ENCODE peak calls at places on chromosomes 13 and 19, in eight cellular contexts. One of them, this sample, is unnamed.
A peak's percentile ranks its signal among the peaks of the same experiment; 100 is the strongest.

GRCh38 chr19:13834308-13834790 is 39.1 kb downstream of the ZSWIM4 start:
- DNase-seq in skeletal muscle cell: no peak
- DNase-seq in lower leg skin: no peak
- DNase-seq in HTR-8/SVneo: no peak
- DNase-seq in NCI-H1436: no peak
- DNase-seq in GM04504: no peak
- DNase-seq in pulmonary artery endothelial cell: no peak
- DNase-seq in activated CD4-positive, CD25-positive, alpha-beta regulatory T cell: no peak
- DNase-seq in this sample: no peak

GRCh38 chr13:70964124-70964523 is 855.9 kb upstream of the KLHL1 start:
- DNase-seq in skeletal muscle cell: no peak
- DNase-seq in lower leg skin: no peak
- DNase-seq in HTR-8/SVneo: no peak
- DNase-seq in NCI-H1436: no peak
- DNase-seq in GM04504: no peak
- DNase-seq in pulmonary artery endothelial cell: no peak
- DNase-seq in activated CD4-positive, CD25-positive, alpha-beta regulatory T cell: no peak
- DNase-seq in this sample: no peak

GRCh38 chr19:50815443-50815842 is 8.1 kb downstream of the KLK1 start:
- DNase-seq in skeletal muscle cell: no peak
- DNase-seq in lower leg skin: no peak
- DNase-seq in HTR-8/SVneo: no peak
- DNase-seq in NCI-H1436: no peak
- DNase-seq in GM04504: no peak
- DNase-seq in pulmonary artery endothelial cell: no peak
- DNase-seq in activated CD4-positive, CD25-positive, alpha-beta regulatory T cell: no peak
- DNase-seq in this sample: no peak

GRCh38 chr13:111539791-111540446 is 219.5 kb downstream of the TEX29 start:
- DNase-seq in skeletal muscle cell: no peak
- DNase-seq in lower leg skin: no peak
- DNase-seq in HTR-8/SVneo: no peak
- DNase-seq in NCI-H1436: no peak
- DNase-seq in GM04504: no peak
- DNase-seq in pulmonary artery endothelial cell: no peak
- DNase-seq in activated CD4-positive, CD25-positive, alpha-beta regulatory T cell: no peak
- DNase-seq in this sample: no peak

GRCh38 chr19:55080121-55080914 is 4.6 kb downstream of the EPS8L1 start:
- DNase-seq in skeletal muscle cell: no peak
- DNase-seq in lower leg skin: no peak
- DNase-seq in HTR-8/SVneo: peak; percentile 56
- DNase-seq in NCI-H1436: peak; percentile 95
- DNase-seq in GM04504: no peak
- DNase-seq in pulmonary artery endothelial cell: no peak
- DNase-seq in activated CD4-positive, CD25-positive, alpha-beta regulatory T cell: peak; percentile 39
- DNase-seq in this sample: peak; percentile 86

GRCh38 chr19:16420781-16421386 is 50.9 kb downstream of the EPS15L1 start:
- DNase-seq in skeletal muscle cell: no peak
- DNase-seq in lower leg skin: no peak
- DNase-seq in HTR-8/SVneo: no peak
- DNase-seq in NCI-H1436: no peak
- DNase-seq in GM04504: no peak
- DNase-seq in pulmonary artery endothelial cell: no peak
- DNase-seq in activated CD4-positive, CD25-positive, alpha-beta regulatory T cell: no peak
- DNase-seq in this sample: no peak

GRCh38 chr13:42997381-42997780 is 5.3 kb upstream of the EPSTI1 start:
- DNase-seq in skeletal muscle cell: no peak
- DNase-seq in lower leg skin: no peak
- DNase-seq in HTR-8/SVneo: no peak
- DNase-seq in NCI-H1436: no peak
- DNase-seq in GM04504: no peak
- DNase-seq in pulmonary artery endothelial cell: no peak
- DNase-seq in activated CD4-positive, CD25-positive, alpha-beta regulatory T cell: no peak
- DNase-seq in this sample: peak; percentile 50

GRCh38 chr13:50107205-50107604 is 92.0 kb downstream of the KCNRG start:
- DNase-seq in skeletal muscle cell: no peak
- DNase-seq in lower leg skin: no peak
- DNase-seq in HTR-8/SVneo: no peak
- DNase-seq in NCI-H1436: no peak
- DNase-seq in GM04504: no peak
- DNase-seq in pulmonary artery endothelial cell: no peak
- DNase-seq in activated CD4-positive, CD25-positive, alpha-beta regulatory T cell: no peak
- DNase-seq in this sample: no peak

GRCh38 chr13:85806553-85807175 is 7.4 kb upstream of the SLITRK6 start:
- DNase-seq in skeletal muscle cell: peak; percentile 7
- DNase-seq in lower leg skin: no peak
- DNase-seq in HTR-8/SVneo: peak; percentile 3
- DNase-seq in NCI-H1436: peak; percentile 59
- DNase-seq in GM04504: peak; percentile 7
- DNase-seq in pulmonary artery endothelial cell: no peak
- DNase-seq in activated CD4-positive, CD25-positive, alpha-beta regulatory T cell: no peak
- DNase-seq in this sample: peak; percentile 2

GRCh38 chr13:69092615-69093322 is 1014.9 kb upstream of the ATXN8OS start:
- DNase-seq in skeletal muscle cell: no peak
- DNase-seq in lower leg skin: no peak
- DNase-seq in HTR-8/SVneo: no peak
- DNase-seq in NCI-H1436: no peak
- DNase-seq in GM04504: no peak
- DNase-seq in pulmonary artery endothelial cell: no peak
- DNase-seq in activated CD4-positive, CD25-positive, alpha-beta regulatory T cell: no peak
- DNase-seq in this sample: no peak

GRCh38 chr13:113655358-113656014 is 2.5 kb downstream of the ATP4B start:
- DNase-seq in skeletal muscle cell: no peak
- DNase-seq in lower leg skin: no peak
- DNase-seq in HTR-8/SVneo: no peak
- DNase-seq in NCI-H1436: no peak
- DNase-seq in GM04504: no peak
- DNase-seq in pulmonary artery endothelial cell: no peak
- DNase-seq in activated CD4-positive, CD25-positive, alpha-beta regulatory T cell: no peak
- DNase-seq in this sample: no peak

GRCh38 chr19:50496189-50497029 is 14.6 kb downstream of the JOSD2 start:
- DNase-seq in skeletal muscle cell: no peak
- DNase-seq in lower leg skin: no peak
- DNase-seq in HTR-8/SVneo: no peak
- DNase-seq in NCI-H1436: no peak
- DNase-seq in GM04504: no peak
- DNase-seq in pulmonary artery endothelial cell: no peak
- DNase-seq in activated CD4-positive, CD25-positive, alpha-beta regulatory T cell: no peak
- DNase-seq in this sample: no peak

GRCh38 chr13:27638521-27638920 is 16.8 kb downstream of the POLR1D start:
- DNase-seq in skeletal muscle cell: no peak
- DNase-seq in lower leg skin: no peak
- DNase-seq in HTR-8/SVneo: no peak
- DNase-seq in NCI-H1436: no peak
- DNase-seq in GM04504: no peak
- DNase-seq in pulmonary artery endothelial cell: no peak
- DNase-seq in activated CD4-positive, CD25-positive, alpha-beta regulatory T cell: no peak
- DNase-seq in this sample: no peak

GRCh38 chr19:5250127-5250659 is 90.4 kb downstream of the PTPRS start:
- DNase-seq in skeletal muscle cell: no peak
- DNase-seq in lower leg skin: no peak
- DNase-seq in HTR-8/SVneo: no peak
- DNase-seq in NCI-H1436: no peak
- DNase-seq in GM04504: no peak
- DNase-seq in pulmonary artery endothelial cell: no peak
- DNase-seq in activated CD4-positive, CD25-positive, alpha-beta regulatory T cell: no peak
- DNase-seq in this sample: no peak

GRCh38 chr19:30781047-30781446 is 408.9 kb downstream of the ZNF536 start:
- DNase-seq in skeletal muscle cell: no peak
- DNase-seq in lower leg skin: no peak
- DNase-seq in HTR-8/SVneo: no peak
- DNase-seq in NCI-H1436: no peak
- DNase-seq in GM04504: no peak
- DNase-seq in pulmonary artery endothelial cell: no peak
- DNase-seq in activated CD4-positive, CD25-positive, alpha-beta regulatory T cell: no peak
- DNase-seq in this sample: no peak

GRCh38 chr19:51179297-51179696 is 37.2 kb downstream of the SIGLEC7 start:
- DNase-seq in skeletal muscle cell: no peak
- DNase-seq in lower leg skin: no peak
- DNase-seq in HTR-8/SVneo: no peak
- DNase-seq in NCI-H1436: no peak
- DNase-seq in GM04504: no peak
- DNase-seq in pulmonary artery endothelial cell: no peak
- DNase-seq in activated CD4-positive, CD25-positive, alpha-beta regulatory T cell: no peak
- DNase-seq in this sample: no peak

GRCh38 chr13:91017031-91017668 is 330.3 kb upstream of the MIR17HG start:
- DNase-seq in skeletal muscle cell: no peak
- DNase-seq in lower leg skin: no peak
- DNase-seq in HTR-8/SVneo: peak; percentile 28
- DNase-seq in NCI-H1436: no peak
- DNase-seq in GM04504: peak; percentile 7
- DNase-seq in pulmonary artery endothelial cell: no peak
- DNase-seq in activated CD4-positive, CD25-positive, alpha-beta regulatory T cell: no peak
- DNase-seq in this sample: peak; percentile 66

GRCh38 chr13:54394319-54394718 is 1365.7 kb downstream of the OLFM4 start:
- DNase-seq in skeletal muscle cell: no peak
- DNase-seq in lower leg skin: no peak
- DNase-seq in HTR-8/SVneo: no peak
- DNase-seq in NCI-H1436: no peak
- DNase-seq in GM04504: no peak
- DNase-seq in pulmonary artery endothelial cell: no peak
- DNase-seq in activated CD4-positive, CD25-positive, alpha-beta regulatory T cell: no peak
- DNase-seq in this sample: no peak

GRCh38 chr19:50974702-50975555 is 5.5 kb upstream of the KLK6 start:
- DNase-seq in skeletal muscle cell: no peak
- DNase-seq in lower leg skin: no peak
- DNase-seq in HTR-8/SVneo: no peak
- DNase-seq in NCI-H1436: no peak
- DNase-seq in GM04504: no peak
- DNase-seq in pulmonary artery endothelial cell: no peak
- DNase-seq in activated CD4-positive, CD25-positive, alpha-beta regulatory T cell: no peak
- DNase-seq in this sample: no peak

This sample was measured in GM13977.